ENCODE peak calls at places on chromosome 6, in six cellular contexts. Y is IMR-90, D is H1, E is mesenchymal stem cell, S is neuronal stem cell, G is H9. B is an unnamed sample.

GRCh38 chr6:107511410-107512070 is 21.6 kb downstream of the SOBP start:
- DNase-seq in Y (no peak), D (no peak), E (peak), S (no peak), G (no peak), B (peak)

GRCh38 chr6:138044458-138044857 is 62.8 kb downstream of the PERP start:
- DNase-seq in Y (peak), D (no peak), E (no peak), S (no peak), G (no peak), B (no peak)

GRCh38 chr6:142728910-142729481 is 216.0 kb downstream of the HIVEP2 start:
- DNase-seq in Y (peak), D (no peak), E (peak), S (no peak), G (no peak), B (peak)

GRCh38 chr6:125009578-125009977 is 47.3 kb downstream of the RNF217 start:
- DNase-seq in Y (peak), D (no peak), E (no peak), S (no peak), G (no peak), B (no peak)

GRCh38 chr6:91626935-91627334 is 1040.1 kb upstream of the MAP3K7 start:
- DNase-seq in Y (no peak), D (no peak), E (no peak), S (no peak), G (no peak), B (no peak)

GRCh38 chr6:149061933-149062332 is 255.6 kb upstream of the TAB2 start:
- DNase-seq in Y (no peak), D (no peak), E (peak), S (no peak), G (no peak), B (no peak)

GRCh38 chr6:112409311-112409710 is 62.2 kb downstream of the RFPL4B start:
- DNase-seq in Y (peak), D (no peak), E (no peak), S (no peak), G (no peak), B (peak)

GRCh38 chr6:44999066-44999465 is 329.1 kb upstream of the RUNX2 start:
- DNase-seq in Y (no peak), D (no peak), E (no peak), S (no peak), G (no peak), B (no peak)

GRCh38 chr6:79570129-79570801 is 33.0 kb upstream of the LCA5 start:
- DNase-seq in Y (peak), D (no peak), E (no peak), S (no peak), G (peak), B (peak)

GRCh38 chr6:36914227-36914794 is 28.6 kb downstream of the C6orf89 start:
- DNase-seq in Y (peak), D (peak), E (peak), S (no peak), G (peak), B (peak)

GRCh38 chr6:32483968-32484613 is 44.4 kb downstream of the HLA-DRA start:
- DNase-seq in Y (no peak), D (no peak), E (no peak), S (no peak), G (peak), B (no peak)

GRCh38 chr6:170082067-170082466 is 208.8 kb downstream of the DLL1 start:
- DNase-seq in Y (no peak), D (no peak), E (no peak), S (no peak), G (no peak), B (no peak)

GRCh38 chr6:107179004-107179403 is 63.7 kb upstream of the BEND3 start:
- DNase-seq in Y (peak), D (no peak), E (peak), S (no peak), G (no peak), B (no peak)

GRCh38 chr6:3320238-3320637 is 61.5 kb downstream of the PSMG4 start:
- DNase-seq in Y (no peak), D (no peak), E (no peak), S (no peak), G (no peak), B (no peak)

GRCh38 chr6:134826889-134827737 is 122.8 kb downstream of the ALDH8A1 start:
- DNase-seq in Y (peak), D (no peak), E (no peak), S (no peak), G (no peak), B (no peak)

GRCh38 chr6:124928831-124929230 is 33.4 kb upstream of the RNF217 start:
- DNase-seq in Y (no peak), D (no peak), E (no peak), S (no peak), G (no peak), B (no peak)

GRCh38 chr6:148389086-148389485 is 46.4 kb downstream of the SASH1 start:
- DNase-seq in Y (no peak), D (no peak), E (no peak), S (no peak), G (no peak), B (no peak)

GRCh38 chr6:3850451-3851203 is 1.5 kb downstream of the FAM50B start:
- DNase-seq in Y (no peak), D (no peak), E (no peak), S (no peak), G (no peak), B (no peak)

GRCh38 chr6:32843321-32843978 is 397 bp downstream of the PSMB8 start:
- DNase-seq in Y (no peak), D (peak), E (peak), S (no peak), G (peak), B (no peak)

GRCh38 chr6:104207635-104208034 is 652.1 kb downstream of the HACE1 start:
- DNase-seq in Y (no peak), D (no peak), E (no peak), S (no peak), G (no peak), B (no peak)

GRCh38 chr6:18422136-18422535 is 35.0 kb downstream of the RNF144B start:
- DNase-seq in Y (no peak), D (no peak), E (no peak), S (no peak), G (no peak), B (no peak)

GRCh38 chr6:63839485-63839884 is 203.9 kb downstream of the PHF3 start:
- DNase-seq in Y (peak), D (no peak), E (peak), S (no peak), G (no peak), B (no peak)

GRCh38 chr6:47977314-47977713 is 133.7 kb downstream of the PTCHD4 start:
- DNase-seq in Y (no peak), D (no peak), E (no peak), S (no peak), G (no peak), B (peak)

GRCh38 chr6:43683708-43684455 is 3.7 kb downstream of the MRPS18A start:
- DNase-seq in Y (no peak), D (no peak), E (no peak), S (no peak), G (no peak), B (no peak)

GRCh38 chr6:113184291-113184690 is 672.9 kb upstream of the MARCKS start:
- DNase-seq in Y (peak), D (no peak), E (peak), S (no peak), G (no peak), B (no peak)

GRCh38 chr6:142695016-142695415 is 250.0 kb downstream of the HIVEP2 start:
- DNase-seq in Y (peak), D (no peak), E (no peak), S (no peak), G (no peak), B (no peak)

GRCh38 chr6:90870561-90870960 is 283.7 kb upstream of the MAP3K7 start:
- DNase-seq in Y (no peak), D (no peak), E (no peak), S (no peak), G (no peak), B (no peak)

GRCh38 chr6:1591926-1592325 is 17.8 kb upstream of the FOXC1 start:
- DNase-seq in Y (no peak), D (peak), E (no peak), S (no peak), G (no peak), B (no peak)

GRCh38 chr6:35381132-35381531 is 38.8 kb downstream of the PPARD start:
- DNase-seq in Y (peak), D (no peak), E (no peak), S (no peak), G (no peak), B (no peak)

GRCh38 chr6:18586133-18586532 is 199.0 kb downstream of the RNF144B start:
- DNase-seq in Y (no peak), D (no peak), E (no peak), S (no peak), G (no peak), B (no peak)

GRCh38 chr6:13488015-13488895 is 855 bp upstream of the GFOD1 start:
- DNase-seq in Y (peak), D (no peak), E (peak), S (no peak), G (peak), B (peak)

GRCh38 chr6:24883618-24884017 is 52.1 kb downstream of the RIPOR2 start:
- DNase-seq in Y (peak), D (no peak), E (peak), S (no peak), G (no peak), B (no peak)

GRCh38 chr6:136641166-136641565 is 90.9 kb upstream of the MAP7 start:
- DNase-seq in Y (no peak), D (no peak), E (no peak), S (no peak), G (no peak), B (no peak)

GRCh38 chr6:116847234-116847633 is 18.4 kb upstream of the GPRC6A start:
- DNase-seq in Y (peak), D (no peak), E (peak), S (no peak), G (no peak), B (peak)

GRCh38 chr6:152943260-152943897 is 39.5 kb downstream of the FBXO5 start:
- DNase-seq in Y (no peak), D (no peak), E (no peak), S (no peak), G (no peak), B (no peak)

GRCh38 chr6:112086744-112087135 is 542 bp downstream of the TUBE1 start:
- DNase-seq in Y (peak), D (no peak), E (peak), S (no peak), G (no peak), B (peak)

GRCh38 chr6:167827588-167828324 is 1.0 kb downstream of the AFDN start:
- DNase-seq in Y (peak), D (peak), E (peak), S (peak), G (peak), B (peak)
- H3K18ac ChIP-seq in Y (no peak), D (peak), E (peak), S (peak), G (peak), B (peak)

DNA sequence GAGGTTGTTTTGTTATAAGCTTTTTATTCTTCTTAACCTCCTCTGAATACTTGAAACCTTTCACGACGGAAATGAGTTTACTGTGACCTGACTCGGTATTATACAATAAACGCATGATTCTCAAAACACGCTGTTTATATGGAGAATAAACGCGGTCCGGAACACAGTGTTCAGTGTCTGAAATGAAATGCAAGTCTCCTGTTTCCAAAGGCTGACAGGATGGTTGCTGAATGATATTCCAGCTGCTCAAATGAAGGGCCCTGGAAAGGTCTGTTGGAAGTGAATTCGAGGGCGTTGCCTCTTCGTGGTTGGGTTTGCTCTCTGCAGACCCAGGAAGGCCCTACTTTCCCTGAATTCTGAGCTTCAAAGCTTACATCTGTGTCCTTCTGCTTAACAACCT is 83.4 kb downstream of the RSPH3 start:
- DNase-seq in Y (no peak), D (no peak), E (no peak), S (no peak), G (no peak), B (no peak)
- H2BK15ac ChIP-seq in Y (no peak), D (no peak), E (no peak), S (no peak), G (no peak), B (no peak)

GRCh38 chr6:10404107-10404798 is 10.6 kb downstream of the TFAP2A start:
- DNase-seq in Y (peak), D (peak), E (peak), S (peak), G (peak), B (peak)
- H2BK5ac ChIP-seq in Y (peak), D (peak), E (no peak), S (no peak), G (no peak), B (peak)

DNA sequence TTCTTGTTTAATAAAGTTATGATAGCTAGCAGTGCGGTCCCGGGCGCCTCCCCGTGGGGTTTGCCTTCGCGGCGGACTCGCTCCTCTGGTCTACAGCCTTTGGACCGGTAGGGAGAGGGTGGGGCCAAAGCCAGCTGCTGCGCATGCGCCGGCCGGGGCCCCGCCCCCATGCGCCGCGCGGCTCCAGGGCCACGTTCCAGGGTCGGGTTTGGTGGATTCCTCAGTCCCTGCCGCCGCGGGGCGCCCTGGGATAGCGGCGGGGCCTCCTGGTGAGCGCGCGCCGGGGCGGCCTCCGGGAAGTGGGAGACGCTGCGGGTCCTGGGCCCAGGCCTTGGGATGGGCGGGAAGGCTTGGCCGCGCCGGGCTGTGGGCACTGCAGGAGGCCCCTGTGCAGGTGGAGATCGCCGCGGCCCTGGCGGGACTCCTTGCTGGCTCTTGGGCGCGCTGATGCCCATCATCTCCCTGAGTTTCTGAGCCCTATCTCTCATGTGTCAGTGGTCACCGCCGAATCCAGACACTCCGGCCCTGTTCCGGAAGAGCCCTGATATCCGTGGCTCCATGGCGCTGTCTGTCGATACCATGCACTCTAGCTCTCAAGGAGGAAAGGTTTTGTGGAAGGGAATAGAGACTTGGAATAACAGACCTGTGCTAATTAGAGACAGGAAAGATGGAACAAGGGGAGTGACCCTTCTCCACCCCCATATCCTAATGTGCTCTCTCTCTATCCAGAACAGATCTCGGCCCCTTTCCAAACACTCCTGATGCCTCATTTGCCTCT is at the start of gene VARS2:
- DNase-seq in Y (peak), D (peak), E (peak), S (peak), G (peak), B (peak)
- H3K18ac ChIP-seq in Y (peak), D (peak), E (peak), S (peak), G (no peak), B (peak)

DNA sequence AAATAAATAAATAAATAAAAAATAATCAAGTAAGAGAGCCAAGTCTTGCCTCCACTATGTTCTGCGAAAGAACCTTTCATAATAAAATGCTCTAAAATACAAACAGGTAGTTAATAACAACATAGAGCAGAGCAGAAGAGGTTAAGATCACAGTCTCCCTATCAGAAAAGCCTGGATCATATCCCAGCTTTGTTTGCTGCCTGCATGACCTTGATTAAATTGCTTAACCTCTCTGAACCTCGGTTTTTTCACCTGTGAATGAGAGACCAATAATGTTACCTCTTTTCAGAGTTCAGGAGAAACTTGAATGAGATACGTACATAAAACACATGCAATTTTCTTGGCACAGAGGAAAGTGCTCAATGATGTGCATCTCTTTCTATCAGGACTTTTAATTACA is 44.4 kb downstream of the ARHGAP18 start:
- DNase-seq in Y (no peak), D (no peak), E (no peak), S (no peak), G (no peak), B (no peak)
- H2BK15ac ChIP-seq in Y (no peak), D (no peak), E (no peak), S (no peak), G (no peak), B (no peak)

DNA sequence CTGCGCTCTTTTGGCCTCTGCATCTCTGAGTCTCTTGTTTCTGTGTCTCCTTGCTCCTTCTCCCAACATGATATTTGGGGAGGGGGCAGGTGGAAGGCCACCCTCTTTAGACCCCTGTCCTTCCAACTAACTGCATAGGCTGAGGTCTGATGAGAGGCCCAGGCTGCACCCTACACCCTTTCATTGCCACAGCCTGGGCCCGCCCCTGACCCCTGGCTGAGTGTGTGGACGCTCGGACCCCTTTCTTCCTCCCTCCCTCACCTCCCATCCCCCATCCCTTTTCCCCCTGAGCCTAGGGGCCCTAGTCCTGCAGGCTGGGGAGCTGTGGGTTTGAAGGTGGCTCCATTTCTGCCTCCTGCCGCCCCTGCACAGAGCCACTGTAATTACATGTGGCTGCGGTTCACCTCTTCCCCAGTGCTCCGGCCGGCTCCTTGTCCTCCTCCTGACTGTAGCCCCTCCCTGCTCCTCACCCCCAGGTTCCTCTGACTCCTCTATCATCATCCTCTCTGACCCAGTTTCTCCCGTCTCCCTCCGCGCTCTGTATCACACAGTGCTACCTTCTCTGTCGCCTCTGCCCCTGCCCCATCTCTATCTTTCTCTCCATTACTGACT is 6.8 kb downstream of the MDFI start:
- DNase-seq in Y (no peak), D (peak), E (no peak), S (no peak), G (no peak), B (no peak)
- H2BK5ac ChIP-seq in Y (no peak), D (peak), E (no peak), S (no peak), G (no peak), B (no peak)

B was measured in mesendoderm.